ENCODE peak calls at places on chromosomes 6 and 20, in nine cellular contexts. H is astrocyte, S is COR-L47, K is left ventricle myocardium superior, V is heart right ventricle, N is activated T-cell treated with anti-CD3 and anti-CD28 coated beads for 1 hour, Q is NCI-H748 treated with DMSO at 0.1 percent for 48 hours, I is NCI-H1694 treated with DMSO at 0.1 percent for 48 hours, Y is A673. W is an unnamed sample.

GRCh38 chr6:168318579-168319278 is 848 bp downstream of the DACT2 start:
- DNase-seq in H (no peak), S (no peak), K (no peak), V (no peak), N (no peak), Q (no peak), I (no peak), Y (no peak), W (no peak)

GRCh38 chr6:118894425-118895240 is 681 bp downstream of the ASF1A start:
- DNase-seq in H (peak), S (peak), K (peak), V (peak), N (peak), Q (peak), I (no peak), Y (peak), W (peak)

GRCh38 chr6:3471286-3471685 is 14.4 kb upstream of the SLC22A23 start:
- DNase-seq in H (no peak), S (no peak), K (no peak), V (no peak), N (no peak), Q (no peak), I (no peak), Y (no peak), W (no peak)

GRCh38 chr6:160128125-160128683 is 6.6 kb downstream of the SLC22A1 start:
- DNase-seq in H (no peak), S (no peak), K (no peak), V (no peak), N (no peak), Q (no peak), I (no peak), Y (no peak), W (no peak)

GRCh38 chr6:28863607-28864320 is 60.0 kb downstream of the TRIM27 start:
- DNase-seq in H (peak), S (peak), K (peak), V (peak), N (peak), Q (peak), I (peak), Y (peak), W (peak)

GRCh38 chr6:1481326-1481725 is 92.0 kb downstream of the FOXF2 start:
- DNase-seq in H (peak), S (no peak), K (no peak), V (no peak), N (no peak), Q (no peak), I (no peak), Y (no peak), W (peak)

GRCh38 chr6:154511735-154512097 is 1.2 kb upstream of the CNKSR3 start:
- DNase-seq in H (no peak), S (no peak), K (no peak), V (no peak), N (no peak), Q (no peak), I (no peak), Y (no peak), W (no peak)

GRCh38 chr6:167580512-167580911 is 246.2 kb upstream of the AFDN start:
- DNase-seq in H (no peak), S (no peak), K (no peak), V (no peak), N (no peak), Q (peak), I (no peak), Y (peak), W (no peak)

GRCh38 chr6:42197574-42198362 is 3.0 kb upstream of the GUCA1B start:
- DNase-seq in H (peak), S (no peak), K (no peak), V (no peak), N (no peak), Q (no peak), I (peak), Y (no peak), W (peak)

GRCh38 chr20:49340161-49340966 is 62.5 kb upstream of the ZNFX1 start:
- DNase-seq in H (no peak), S (no peak), K (peak), V (no peak), N (no peak), Q (no peak), I (peak), Y (no peak), W (peak)

GRCh38 chr6:14555804-14556203 is 438.2 kb downstream of the CD83 start:
- DNase-seq in H (no peak), S (no peak), K (no peak), V (no peak), N (no peak), Q (no peak), I (no peak), Y (no peak), W (no peak)

GRCh38 chr6:36119927-36120477 is 10.3 kb upstream of the MAPK13 start:
- DNase-seq in H (no peak), S (no peak), K (no peak), V (no peak), N (no peak), Q (no peak), I (no peak), Y (no peak), W (no peak)

GRCh38 chr20:10705801-10706459 is 32.1 kb upstream of the JAG1 start:
- DNase-seq in H (peak), S (no peak), K (no peak), V (no peak), N (no peak), Q (peak), I (no peak), Y (no peak), W (no peak)

GRCh38 chr20:12180107-12180661 is 262.5 kb downstream of the BTBD3 start:
- DNase-seq in H (no peak), S (peak), K (no peak), V (peak), N (no peak), Q (peak), I (no peak), Y (no peak), W (no peak)

GRCh38 chr6:98547151-98547550 is 287.2 kb upstream of the POU3F2 start:
- DNase-seq in H (no peak), S (no peak), K (no peak), V (no peak), N (no peak), Q (no peak), I (no peak), Y (no peak), W (no peak)

GRCh38 chr20:24685736-24686135 is 216.3 kb downstream of the SYNDIG1 start:
- DNase-seq in H (no peak), S (no peak), K (no peak), V (no peak), N (no peak), Q (no peak), I (no peak), Y (no peak), W (no peak)